ENCODE peak calls at places on chromosomes 5 and 9, in ten cellular contexts. H, A, R, J, Z, N, L, K, X and Y are unnamed samples.

GRCh38 chr5:58615931-58616330 is 33.1 kb downstream of the RAB3C start:
- DNase-seq in K (no peak), X (no peak), A (no peak), H (no peak), R (no peak), N (no peak), J (no peak), L (no peak), Z (no peak), Y (no peak)

GRCh38 chr5:119273391-119273839 is 82.4 kb upstream of the TNFAIP8 start:
- DNase-seq in H (no peak), Z (no peak), R (no peak), K (no peak), J (peak; percentile 72), L (peak; percentile 63), X (no peak), A (no peak), N (no peak), Y (no peak)

GRCh38 chr5:168756517-168757391 is 177.6 kb upstream of the PANK3 start:
- DNase-seq in X (no peak), J (no peak), N (peak; percentile 5), Z (no peak), H (no peak), K (no peak), R (no peak), L (no peak), A (no peak), Y (no peak)

GRCh38 chr5:142686968-142687367 is 1.1 kb upstream of the FGF1 start:
- DNase-seq in A (no peak), J (no peak), N (no peak), K (peak; percentile 57), R (no peak), H (no peak), X (no peak), Z (no peak), L (no peak), Y (no peak)

GRCh38 chr5:139407517-139407916 is 3.6 kb upstream of the SPATA24 start:
- DNase-seq in R (no peak), X (no peak), L (no peak), A (no peak), Z (no peak), J (no peak), N (no peak), H (no peak), K (no peak), Y (no peak)

GRCh38 chr9:91817493-91818225 is 132.4 kb downstream of the ROR2 start:
- DNase-seq in J (no peak), A (no peak), N (peak; percentile 94), H (peak; percentile 67), Z (peak; percentile 43), R (peak; percentile 34), X (peak; percentile 99), L (no peak), K (no peak), Y (no peak)

GRCh38 chr5:28743362-28743761 is 1705.0 kb upstream of the CDH9 start:
- DNase-seq in H (no peak), L (no peak), J (no peak), Z (no peak), A (no peak), X (no peak), K (no peak), R (no peak), N (no peak), Y (no peak)

GRCh38 chr9:121277518-121278275 is 9.7 kb downstream of the GSN start:
- DNase-seq in K (no peak), N (peak; percentile 64), H (no peak), L (no peak), A (no peak), J (no peak), X (peak; percentile 69), R (no peak), Z (no peak), Y (no peak)

GRCh38 chr5:6889030-6889429 is 175.8 kb downstream of the TENT4A start:
- DNase-seq in R (no peak), A (no peak), J (no peak), H (no peak), X (no peak), K (no peak), L (no peak), N (no peak), Z (no peak), Y (no peak)

GRCh38 chr5:93384977-93385376 is 196.0 kb downstream of the NR2F1-AS1 start:
- DNase-seq in A (no peak), N (no peak), R (no peak), J (no peak), H (no peak), L (no peak), Z (no peak), K (no peak), X (no peak), Y (no peak)

GRCh38 chr5:112551437-112552018 is 132.5 kb upstream of the EPB41L4A start:
- DNase-seq in X (peak; percentile 73), H (peak; percentile 65), J (no peak), A (no peak), L (no peak), Z (peak; percentile 38), K (no peak), N (peak; percentile 82), R (no peak), Y (no peak)

GRCh38 chr9:133886563-133887501 is 105.3 kb downstream of the VAV2 start:
- DNase-seq in N (no peak), J (no peak), H (no peak), K (no peak), A (no peak), L (no peak), X (no peak), R (no peak), Z (no peak), Y (no peak)

GRCh38 chr5:35009059-35009458 is 38.7 kb downstream of the AGXT2 start:
- DNase-seq in H (peak; percentile 54), Z (no peak), N (no peak), R (no peak), J (no peak), L (no peak), A (no peak), X (peak; percentile 31), K (no peak), Y (no peak)

GRCh38 chr5:19987594-19988345 is at the start of gene CDH18:
- DNase-seq in A (peak; percentile 74), R (peak; percentile 52), J (peak; percentile 38), H (peak; percentile 92), Z (peak; percentile 78), K (peak; percentile 28), N (peak; percentile 69), L (peak; percentile 68), X (peak; percentile 14), Y (peak; percentile 73)

GRCh38 chr5:158769702-158770101 is 330.0 kb downstream of the EBF1 start:
- DNase-seq in J (no peak), R (no peak), K (no peak), L (no peak), Z (no peak), A (no peak), H (no peak), N (peak; percentile 60), X (peak; percentile 54), Y (no peak)

GRCh38 chr5:146034127-146034526 is 71.2 kb downstream of the PLAC8L1 start:
- DNase-seq in L (no peak), A (no peak), N (no peak), H (peak; percentile 74), J (no peak), Z (no peak), K (no peak), R (no peak), X (no peak), Y (no peak)
- TF ChIP-seq CTCF in L (no peak), A (no peak), N (no peak), H (peak; percentile 70), J (no peak), Z (no peak), K (no peak), R (no peak), X (no peak), Y (no peak)

GRCh38 chr9:105656131-105656921 is 5.9 kb upstream of the TAL2 start:
- DNase-seq in J (no peak), L (no peak), X (no peak), K (no peak), Z (peak; percentile 75), H (peak; percentile 71), A (peak; percentile 42), N (no peak), R (peak; percentile 80), Y (no peak)
- TF ChIP-seq CTCF in J (no peak), L (no peak), X (no peak), K (peak; percentile 47), Z (no peak), H (peak; percentile 52), A (no peak), N (no peak), R (peak; percentile 55), Y (peak; percentile 34)

GRCh38 chr5:43232943-43233833 is 41.2 kb downstream of the NIM1K start:
- DNase-seq in Z (no peak), H (no peak), J (peak; percentile 22), X (no peak), N (no peak), K (no peak), A (no peak), L (peak; percentile 66), R (no peak), Y (no peak)

GRCh38 chr5:43233946-43234345 is 41.9 kb downstream of the NIM1K start:
- DNase-seq in A (no peak), K (no peak), X (no peak), L (no peak), Z (no peak), H (no peak), R (no peak), J (no peak), N (no peak), Y (no peak)

GRCh38 chr5:43227655-43228054 is 35.6 kb downstream of the NIM1K start:
- DNase-seq in H (no peak), Z (no peak), K (no peak), N (peak; percentile 78), X (peak; percentile 76), L (no peak), J (no peak), A (no peak), R (no peak), Y (no peak)

GRCh38 chr5:43236633-43237355 is 44.8 kb downstream of the NIM1K start:
- DNase-seq in J (no peak), R (no peak), Z (no peak), K (no peak), A (no peak), H (no peak), N (no peak), X (no peak), L (no peak), Y (no peak)

DNA sequence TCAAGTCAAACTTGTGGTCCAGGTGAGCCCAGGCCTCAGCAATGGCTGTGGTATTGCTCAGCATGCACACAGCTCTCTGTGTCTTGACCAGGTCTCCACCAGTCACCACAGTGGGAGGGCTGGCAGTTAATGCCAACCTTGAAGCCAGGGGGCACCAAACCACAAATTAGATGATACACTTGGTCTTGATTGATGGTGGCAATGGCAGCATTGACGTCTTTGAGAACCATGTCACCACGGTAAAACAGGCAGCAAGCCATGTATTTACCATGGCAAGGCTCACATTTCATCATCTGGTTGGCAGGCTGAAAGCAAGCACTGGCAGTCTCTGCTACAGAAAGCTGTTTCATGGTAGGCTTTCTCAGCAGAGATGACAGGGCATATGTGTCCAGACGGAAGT is 40.0 kb downstream of the NIM1K start:
- DNase-seq in J (peak; percentile 57), Z (no peak), K (no peak), X (peak; percentile 21), A (peak; percentile 29), N (peak; percentile 4), H (peak; percentile 65), R (no peak), L (no peak), Y (no peak)
- TF ChIP-seq CTCF in J (no peak), Z (no peak), K (peak; percentile 57), X (peak; percentile 23), A (peak; percentile 39), N (no peak), H (peak; percentile 55), R (no peak), L (peak; percentile 23), Y (no peak)

GRCh38 chr9:103277240-103277639 is 282.1 kb downstream of the CYLC2 start:
- DNase-seq in R (no peak), N (no peak), K (no peak), A (no peak), H (no peak), L (no peak), Z (no peak), J (no peak), X (no peak), Y (no peak)
- TF ChIP-seq CTCF in R (no peak), N (no peak), K (no peak), A (no peak), H (no peak), L (no peak), Z (no peak), J (no peak), X (no peak), Y (no peak)